ENCODE peak calls at places on chromosomes 16 and 17, in seven cellular contexts. W is CD4-positive, alpha-beta T cell; P is heart left ventricle; O is esophagus squamous epithelium; E is uterus; B is RWPE1; N is prostate gland. L is an unnamed sample.

GRCh38 chr16:2663553-2664521 is 18.5 kb upstream of the KCTD5 start:
- DNase-seq in B (peak; percentile 55), N (peak; percentile 64), E (peak; percentile 80), O (no peak), W (no peak), P (no peak), L (peak; percentile 65)

GRCh38 chr16:15636392-15636873 is 6.5 kb downstream of the MARF1 start:
- DNase-seq in W (no peak), E (no peak), O (no peak), N (no peak), P (no peak), B (no peak), L (no peak)

GRCh38 chr17:74190154-74190553 is 13.3 kb upstream of the RPL38 start:
- DNase-seq in W (no peak), B (peak; percentile 59), E (no peak), P (no peak), N (no peak), O (no peak), L (no peak)

GRCh38 chr16:28090646-28091377 is 27.3 kb upstream of the GSG1L start:
- DNase-seq in P (no peak), E (no peak), O (no peak), N (no peak), W (no peak), B (peak; percentile 53), L (peak; percentile 21)

GRCh38 chr16:46762583-46762982 is 14.4 kb upstream of the MYLK3 start:
- DNase-seq in W (no peak), B (no peak), P (no peak), N (peak; percentile 46), E (no peak), O (no peak), L (no peak)

GRCh38 chr17:48592097-48592496 is 1.5 kb downstream of the HOXB5 start:
- DNase-seq in W (no peak), O (no peak), N (no peak), P (no peak), B (no peak), E (no peak), L (no peak)

GRCh38 chr17:69012895-69013805 is 47.6 kb downstream of the ABCA9 start:
- DNase-seq in E (peak; percentile 18), N (no peak), B (no peak), P (no peak), W (no peak), O (no peak), L (no peak)

GRCh38 chr16:74841469-74841868 is 66.8 kb upstream of the FA2H start:
- DNase-seq in N (no peak), O (no peak), B (no peak), E (no peak), P (no peak), W (no peak), L (no peak)

GRCh38 chr17:18851206-18851605 is 6.7 kb upstream of the PRPSAP2 start:
- DNase-seq in B (no peak), W (no peak), E (no peak), P (no peak), O (no peak), N (no peak), L (no peak)

GRCh38 chr17:39950871-39951348 is 11.9 kb upstream of the GSDMA start:
- DNase-seq in E (no peak), B (no peak), P (peak; percentile 54), N (no peak), W (no peak), O (no peak), L (no peak)

GRCh38 chr17:46192484-46193245 is 564 bp downstream of the KANSL1 start:
- DNase-seq in E (peak; percentile 68), O (no peak), N (peak; percentile 59), W (peak; percentile 58), P (peak; percentile 72), B (peak; percentile 68), L (peak; percentile 75)

GRCh38 chr16:84537431-84538151 is 33.1 kb upstream of the MEAK7 start:
- DNase-seq in N (no peak), B (no peak), E (no peak), P (no peak), O (no peak), W (no peak), L (no peak)

GRCh38 chr17:29719469-29719868 is 96.8 kb upstream of the CORO6 start:
- DNase-seq in B (no peak), W (no peak), N (no peak), O (no peak), P (no peak), E (no peak), L (no peak)
- H3K27ac ChIP-seq in B (no peak overlapping the region), W (no peak overlapping the region), N (no peak overlapping the region), O (no peak overlapping the region), P (no peak overlapping the region), E (no peak overlapping the region), L (no peak overlapping the region)

DNA sequence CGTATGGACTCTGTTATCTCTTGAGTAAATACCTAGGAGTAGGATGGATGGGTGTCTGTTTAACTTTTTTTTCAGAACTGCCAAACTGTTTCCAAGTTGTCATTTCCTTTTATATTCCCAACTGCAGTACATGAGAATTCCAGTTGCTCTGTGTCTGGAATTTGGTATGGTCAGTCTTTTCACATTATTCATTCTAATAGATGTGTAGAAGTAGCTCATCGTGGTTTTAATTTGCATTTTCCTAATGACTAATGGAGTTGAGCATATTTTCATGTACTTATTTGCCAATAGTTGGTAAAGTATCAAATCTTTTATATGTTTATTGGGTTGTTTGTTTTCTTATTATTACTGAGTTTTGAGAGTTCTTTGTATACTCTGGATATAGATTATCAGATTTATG is 27.0 kb downstream of the MRTFB start:
- DNase-seq in O (no peak), B (no peak), W (no peak), N (no peak), P (no peak), E (no peak), L (no peak)
- H3K27ac ChIP-seq in O (peak overlapping the region; percentile 70), B (no peak overlapping the region), W (no peak overlapping the region), N (peak overlapping the region; percentile 72), P (no peak overlapping the region), E (no peak overlapping the region), L (no peak overlapping the region)

GRCh38 chr16:30738984-30739951 is 9.0 kb upstream of the PHKG2 start:
- DNase-seq in P (no peak), O (no peak), E (no peak), B (no peak), N (no peak), W (no peak), L (no peak)
- H3K27ac ChIP-seq in P (no peak overlapping the region), O (peak overlapping the region; percentile 93), E (peak overlapping the region; percentile 47), B (peak overlapping the region; percentile 88), N (peak overlapping the region; percentile 86), W (no peak overlapping the region), L (peak overlapping the region; percentile 42)

GRCh38 chr16:3872216-3872895 is 8.2 kb downstream of the CREBBP start:
- DNase-seq in O (no peak), P (no peak), B (no peak), E (no peak), N (no peak), W (no peak), L (no peak)
- H3K27ac ChIP-seq in O (peak overlapping the region; percentile 10), P (no peak overlapping the region), B (peak overlapping the region; percentile 49), E (peak overlapping the region; percentile 1), N (no peak overlapping the region), W (no peak overlapping the region), L (no peak overlapping the region)

GRCh38 chr17:79836952-79837887 is 2.0 kb downstream of the CBX4 start:
- DNase-seq in W (no peak), N (peak; percentile 90), O (no peak), E (no peak), B (peak; percentile 83), P (peak; percentile 78), L (peak; percentile 60)
- H3K27ac ChIP-seq in W (no peak overlapping the region), N (peak overlapping the region; percentile 97), O (peak overlapping the region; percentile 99), E (no peak overlapping the region), B (peak overlapping the region; percentile 97), P (peak overlapping the region; percentile 94), L (no peak overlapping the region)

L was measured in testis.